ENCODE peak calls at places on chromosome 14, in seven cellular contexts. E is sigmoid colon; X is CD8-positive, alpha-beta T cell; G is gastrocnemius medialis; H is H7; Q is heart left ventricle; S is adrenal gland. D is an unnamed sample.

GRCh38 chr14:20455355-20456300 is 602 bp downstream of the APEX1 start:
- DNase-seq in H (peak; percentile 65), G (no peak), Q (no peak), E (peak; percentile 74), X (no peak), S (peak; percentile 82), D (peak; percentile 69)

GRCh38 chr14:56474419-56475022 is 105.1 kb upstream of the TMEM260 start:
- DNase-seq in G (no peak), H (peak; percentile 58), Q (no peak), X (no peak), S (no peak), E (no peak), D (no peak)

GRCh38 chr14:61322799-61323290 is 1.5 kb downstream of the PRKCH start:
- DNase-seq in H (peak; percentile 57), E (no peak), G (no peak), S (no peak), Q (no peak), X (peak; percentile 33), D (no peak)

GRCh38 chr14:30874999-30875787 is 834 bp downstream of the COCH start:
- DNase-seq in X (no peak), E (no peak), Q (no peak), S (no peak), H (peak; percentile 73), G (no peak), D (no peak)

GRCh38 chr14:65449647-65450046 is 37.1 kb downstream of the FUT8 start:
- DNase-seq in H (no peak), S (no peak), Q (no peak), G (no peak), E (no peak), X (no peak), D (no peak)

GRCh38 chr14:92258934-92259333 is 64.0 kb upstream of the SLC24A4 start:
- DNase-seq in X (no peak), G (no peak), E (no peak), H (no peak), Q (no peak), S (no peak), D (no peak)

GRCh38 chr14:32028599-32028998 is 48.5 kb upstream of the ARHGAP5 start:
- DNase-seq in Q (no peak), G (no peak), S (no peak), E (no peak), X (no peak), H (no peak), D (no peak)

GRCh38 chr14:71675902-71676291 is 256.3 kb upstream of the RGS6 start:
- DNase-seq in X (no peak), S (no peak), Q (no peak), G (no peak), E (no peak), H (no peak), D (no peak)

GRCh38 chr14:71852201-71852600 is 80.0 kb upstream of the RGS6 start:
- DNase-seq in H (no peak), E (no peak), S (no peak), G (no peak), X (no peak), Q (no peak), D (no peak)

GRCh38 chr14:25009891-25010290 is 40.1 kb downstream of the STXBP6 start:
- DNase-seq in H (no peak), X (no peak), E (no peak), G (no peak), S (no peak), Q (no peak), D (no peak)

GRCh38 chr14:91058017-91058675 is 2.3 kb downstream of the RPS6KA5 start:
- DNase-seq in G (no peak), E (no peak), Q (no peak), S (no peak), H (no peak), X (no peak), D (no peak)

DNA sequence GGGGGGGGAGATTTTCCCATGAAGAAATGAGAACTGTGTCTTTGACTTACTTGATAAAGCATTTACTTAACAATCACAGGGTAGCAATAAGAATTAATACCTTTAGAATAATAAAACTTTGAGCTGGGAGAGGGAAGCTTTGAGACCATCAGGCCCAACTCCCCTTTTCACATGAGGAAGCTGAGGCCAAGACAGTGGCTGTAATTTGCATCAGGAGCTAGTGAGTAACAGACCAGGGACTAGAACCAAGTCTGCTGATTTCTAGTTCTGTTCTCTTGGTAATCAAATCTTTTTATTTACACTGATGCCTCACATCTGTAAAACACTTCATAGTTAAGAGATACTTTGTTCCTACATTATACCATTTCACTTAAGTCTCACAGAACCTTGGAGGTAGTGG is 28.7 kb downstream of the TTC8 start:
- DNase-seq in S (no peak), E (no peak), G (no peak), X (no peak), Q (no peak), H (no peak), D (no peak)
- H3K27me3 ChIP-seq in S (no peaks in the 10 kb centered on the region), E (no peaks in the 10 kb centered on the region), G (no peaks in the 10 kb centered on the region), X (no peaks in the 10 kb centered on the region), Q (no peaks in the 10 kb centered on the region), H (no peaks in the 10 kb centered on the region), D (no peaks in the 10 kb centered on the region)

GRCh38 chr14:105446971-105447370 is 27.3 kb downstream of the MTA1 start:
- DNase-seq in X (no peak), E (no peak), Q (no peak), G (no peak), H (no peak), S (no peak), D (no peak)
- H3K36me3 ChIP-seq in X (no peaks in the 10 kb centered on the region), E (peaks cover 14% of the 10 kb centered on the region), Q (peaks cover 32% of the 10 kb centered on the region), G (peaks cover 9% of the 10 kb centered on the region), H (peaks cover 18% of the 10 kb centered on the region), S (no peaks in the 10 kb centered on the region), D (peaks cover 28% of the 10 kb centered on the region)

DNA sequence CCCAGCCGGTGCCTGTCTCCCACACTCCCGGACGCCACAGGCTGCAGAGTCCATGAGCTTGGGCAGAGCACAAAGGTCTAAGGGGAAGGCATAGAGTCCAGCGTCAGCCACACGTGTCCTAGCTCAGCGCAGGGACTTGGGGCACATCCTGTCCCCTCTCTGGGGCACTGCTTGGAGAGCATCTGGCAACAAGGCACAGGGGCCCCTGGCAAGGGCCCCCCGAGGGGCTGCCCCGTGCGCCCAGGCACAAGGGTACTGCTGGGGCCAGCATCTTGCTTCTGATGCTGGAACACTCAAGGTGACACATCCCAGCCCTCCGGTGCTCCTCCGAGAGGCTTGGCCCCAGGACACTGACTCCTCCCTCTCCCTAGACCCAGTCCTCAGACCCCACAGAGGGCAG is 58.4 kb downstream of the BCL11B start:
- DNase-seq in E (no peak), H (no peak), G (no peak), Q (no peak), X (no peak), S (no peak), D (no peak)
- H3K4me3 ChIP-seq in E (no peak overlapping the region), H (no peak overlapping the region), G (no peak overlapping the region), Q (no peak overlapping the region), X (peak overlapping the region; percentile 33), S (no peak overlapping the region), D (no peak overlapping the region)

GRCh38 chr14:69491226-69491625 is 6.7 kb downstream of the PLEKHD1 start:
- DNase-seq in S (no peak), E (no peak), H (peak; percentile 6), G (no peak), X (no peak), Q (no peak), D (no peak)

GRCh38 chr14:69490219-69490918 is 5.8 kb downstream of the PLEKHD1 start:
- DNase-seq in X (no peak), E (peak; percentile 25), Q (no peak), S (no peak), G (no peak), H (peak; percentile 6), D (no peak)

GRCh38 chr14:69487226-69487625 is 2.7 kb downstream of the PLEKHD1 start:
- DNase-seq in G (no peak), Q (no peak), S (no peak), E (no peak), X (no peak), H (no peak), D (no peak)

GRCh38 chr14:69487771-69488170 is 3.2 kb downstream of the PLEKHD1 start:
- DNase-seq in S (no peak), Q (no peak), E (no peak), G (no peak), H (no peak), X (no peak), D (no peak)

DNA sequence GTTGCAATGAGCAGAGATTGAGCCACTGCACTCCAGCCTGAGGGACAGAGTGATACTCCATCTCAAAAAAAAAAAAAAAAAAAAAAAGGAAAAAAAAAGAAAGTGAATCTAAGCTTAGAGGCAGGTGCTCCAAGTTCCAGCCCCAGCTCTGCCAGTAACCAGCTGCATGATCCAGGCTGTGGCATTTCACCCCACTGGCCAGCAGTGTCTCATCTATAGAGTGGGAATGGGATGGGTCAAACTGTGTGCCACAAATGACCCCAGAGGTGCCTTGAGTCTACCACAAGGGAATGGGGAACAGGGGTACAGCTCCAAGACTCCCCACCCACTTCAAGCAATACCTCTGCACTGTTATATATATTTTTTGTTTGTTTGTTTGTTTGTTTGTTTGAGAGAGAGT is 5.0 kb downstream of the PLEKHD1 start:
- DNase-seq in E (peak; percentile 14), H (peak; percentile 7), Q (no peak), X (no peak), G (no peak), S (no peak), D (no peak)
- H3K27me3 ChIP-seq in E (peaks cover 41% of the 10 kb centered on the region), H (peaks cover 22% of the 10 kb centered on the region), Q (peaks cover 28% of the 10 kb centered on the region), X (peaks cover 5% of the 10 kb centered on the region), G (peaks cover 9% of the 10 kb centered on the region), S (peaks cover 22% of the 10 kb centered on the region), D (peaks cover 5% of the 10 kb centered on the region)

GRCh38 chr14:64092940-64093339 is 201.2 kb downstream of the ESR2 start:
- DNase-seq in S (no peak), G (no peak), H (no peak), E (no peak), X (no peak), Q (no peak), D (no peak)
- H3K36me3 ChIP-seq in S (no peaks in the 10 kb centered on the region), G (peaks cover 18% of the 10 kb centered on the region), H (peaks cover under 1% of the 10 kb centered on the region), E (no peaks in the 10 kb centered on the region), X (peaks cover 21% of the 10 kb centered on the region), Q (peaks cover 94% of the 10 kb centered on the region), D (peaks cover 24% of the 10 kb centered on the region)

GRCh38 chr14:58239259-58240210 is 5.1 kb upstream of the PSMA3 start:
- DNase-seq in S (peak; percentile 63), H (peak; percentile 27), X (peak; percentile 76), E (peak; percentile 88), Q (peak; percentile 63), G (peak; percentile 57), D (peak; percentile 80)

GRCh38 chr14:58243790-58244555 is 670 bp upstream of the PSMA3 start:
- DNase-seq in X (no peak), H (no peak), Q (no peak), S (no peak), E (no peak), G (no peak), D (no peak)

GRCh38 chr14:58238252-58239247 is 6.1 kb upstream of the PSMA3 start:
- DNase-seq in X (no peak), E (no peak), G (no peak), S (peak; percentile 45), H (peak; percentile 50), Q (no peak), D (no peak)
- H3K4me3 ChIP-seq in X (peak overlapping the region; percentile 81), E (peak overlapping the region; percentile 57), G (peak overlapping the region; percentile 71), S (peak overlapping the region; percentile 81), H (peak overlapping the region; percentile 61), Q (peak overlapping the region; percentile 68), D (peak overlapping the region; percentile 61)

GRCh38 chr14:103941973-103942736 is at the start of gene RD3L:
- DNase-seq in G (no peak), H (no peak), Q (no peak), X (no peak), E (no peak), S (no peak), D (no peak)
- H3K27me3 ChIP-seq in G (no peaks in the 10 kb centered on the region), H (no peaks in the 10 kb centered on the region), Q (no peaks in the 10 kb centered on the region), X (no peaks in the 10 kb centered on the region), E (peaks cover 45% of the 10 kb centered on the region), S (no peaks in the 10 kb centered on the region), D (no peaks in the 10 kb centered on the region)

GRCh38 chr14:74801396-74801795 is 38.3 kb downstream of the YLPM1 start:
- DNase-seq in X (no peak), H (no peak), Q (no peak), E (no peak), S (no peak), G (no peak), D (no peak)
- H3K36me3 ChIP-seq in X (peaks cover 30% of the 10 kb centered on the region), H (peaks cover 15% of the 10 kb centered on the region), Q (peaks cover 68% of the 10 kb centered on the region), E (peaks cover 5% of the 10 kb centered on the region), S (no peaks in the 10 kb centered on the region), G (peaks cover 42% of the 10 kb centered on the region), D (peaks cover 42% of the 10 kb centered on the region)

D was measured in right atrium auricular region.